ENCODE peak calls at places on chromosome 14, in seven cellular contexts. C is GM23248, R is MM.1S, G is HCT116, V is stomach, Y is Caco-2, S is heart right ventricle. H is an unnamed sample.

GRCh38 chr14:59483360-59483759 is 848 bp downstream of the L3HYPDH start:
- DNase-seq in R (no peak), C (peak; percentile 77), V (no peak), S (no peak), G (peak; percentile 2), Y (no peak), H (no peak)

GRCh38 chr14:22849212-22849819 is 12.9 kb downstream of the MMP14 start:
- DNase-seq in R (no peak), G (no peak), C (peak; percentile 83), V (peak; percentile 38), S (peak; percentile 68), Y (no peak), H (peak; percentile 17)

GRCh38 chr14:48563465-48563864 is 888.1 kb upstream of the MDGA2 start:
- DNase-seq in Y (no peak), V (no peak), S (no peak), G (peak; percentile 78), C (no peak), R (no peak), H (no peak)

GRCh38 chr14:104750658-104751057 is 2.3 kb upstream of the SIVA1 start:
- DNase-seq in C (no peak), S (no peak), R (no peak), Y (no peak), V (no peak), G (no peak), H (no peak)

GRCh38 chr14:22908601-22909000 is 10.3 kb downstream of the RBM23 start:
- DNase-seq in R (no peak), S (no peak), V (no peak), Y (no peak), C (peak; percentile 55), G (no peak), H (no peak)

GRCh38 chr14:103205541-103205906 is 82.3 kb downstream of the TNFAIP2 start:
- DNase-seq in S (no peak), G (no peak), R (no peak), C (peak; percentile 34), V (no peak), Y (no peak), H (peak; percentile 25)

GRCh38 chr14:69643430-69644200 is 32.2 kb downstream of the SUSD6 start:
- DNase-seq in S (no peak), C (peak; percentile 54), Y (no peak), R (no peak), V (peak; percentile 90), G (peak; percentile 75), H (peak; percentile 81)

GRCh38 chr14:69695664-69696527 is 71.0 kb upstream of the SRSF5 start:
- DNase-seq in R (no peak), C (peak; percentile 38), S (no peak), Y (no peak), V (peak; percentile 52), G (no peak), H (peak; percentile 76)

GRCh38 chr14:25180221-25180620 is 130.3 kb upstream of the STXBP6 start:
- DNase-seq in G (no peak), V (no peak), C (no peak), Y (no peak), S (no peak), R (no peak), H (no peak)

GRCh38 chr14:69612759-69613145 is 1.4 kb downstream of the SUSD6 start:
- DNase-seq in C (peak; percentile 46), S (no peak), G (peak; percentile 7), R (no peak), V (no peak), Y (no peak), H (no peak)

GRCh38 chr14:85536835-85537195 is 6.9 kb downstream of the FLRT2 start:
- DNase-seq in S (no peak), C (peak; percentile 55), V (no peak), G (no peak), R (no peak), Y (no peak), H (no peak)

GRCh38 chr14:101929096-101929495 is 35.3 kb upstream of the DYNC1H1 start:
- DNase-seq in G (no peak), Y (no peak), V (no peak), C (no peak), S (no peak), R (no peak), H (no peak)

GRCh38 chr14:98290596-98290995 is 981.4 kb downstream of the BCL11B start:
- DNase-seq in C (peak; percentile 0), S (no peak), G (no peak), Y (no peak), R (no peak), V (no peak), H (no peak)

GRCh38 chr14:87615822-87616679 is 376.9 kb downstream of the GALC start:
- DNase-seq in G (peak; percentile 0), C (peak; percentile 52), Y (peak; percentile 62), S (peak; percentile 15), V (peak; percentile 70), R (peak; percentile 70), H (peak; percentile 55)

GRCh38 chr14:68792022-68792829 is 641 bp downstream of the ZFP36L1 start:
- DNase-seq in R (peak; percentile 36), Y (no peak), G (no peak), V (peak; percentile 29), C (peak; percentile 49), S (no peak), H (peak; percentile 29)

GRCh38 chr14:69879175-69880047 is at the start of gene SMOC1:
- DNase-seq in R (peak; percentile 80), V (peak; percentile 76), C (peak; percentile 48), G (no peak), S (peak; percentile 45), Y (no peak), H (peak; percentile 71)

GRCh38 chr14:59254911-59255545 is 66.6 kb downstream of the DAAM1 start:
- DNase-seq in S (no peak), V (no peak), C (peak; percentile 71), G (no peak), Y (no peak), R (no peak), H (peak; percentile 28)

GRCh38 chr14:68785817-68786490 is 6.9 kb downstream of the ZFP36L1 start:
- DNase-seq in Y (peak; percentile 53), V (peak; percentile 33), G (no peak), S (no peak), C (peak; percentile 76), R (no peak), H (no peak)

GRCh38 chr14:101503431-101504095 is 57.7 kb upstream of the DIO3 start:
- DNase-seq in C (no peak), Y (peak; percentile 14), R (no peak), G (no peak), V (peak; percentile 22), S (no peak), H (no peak)

GRCh38 chr14:56159066-56159465 is 40.9 kb downstream of the PELI2 start:
- DNase-seq in V (no peak), R (no peak), Y (no peak), S (no peak), G (no peak), C (no peak), H (no peak)

GRCh38 chr14:103879570-103880333 is 32.4 kb upstream of the PPP1R13B start:
- DNase-seq in Y (peak; percentile 88), G (no peak), V (peak; percentile 91), S (peak; percentile 59), C (peak; percentile 66), R (no peak), H (peak; percentile 78)

GRCh38 chr14:36656769-36657408 is 4.8 kb upstream of the PAX9 start:
- DNase-seq in C (peak; percentile 7), R (no peak), S (no peak), V (no peak), Y (no peak), G (no peak), H (no peak)
- H3K36me3 ChIP-seq in C (no peaks in the 10 kb centered on the region), R (no peaks in the 10 kb centered on the region), S (no peaks in the 10 kb centered on the region), V (no peaks in the 10 kb centered on the region), Y (no peaks in the 10 kb centered on the region), G (no peaks in the 10 kb centered on the region), H (no peaks in the 10 kb centered on the region)

DNA sequence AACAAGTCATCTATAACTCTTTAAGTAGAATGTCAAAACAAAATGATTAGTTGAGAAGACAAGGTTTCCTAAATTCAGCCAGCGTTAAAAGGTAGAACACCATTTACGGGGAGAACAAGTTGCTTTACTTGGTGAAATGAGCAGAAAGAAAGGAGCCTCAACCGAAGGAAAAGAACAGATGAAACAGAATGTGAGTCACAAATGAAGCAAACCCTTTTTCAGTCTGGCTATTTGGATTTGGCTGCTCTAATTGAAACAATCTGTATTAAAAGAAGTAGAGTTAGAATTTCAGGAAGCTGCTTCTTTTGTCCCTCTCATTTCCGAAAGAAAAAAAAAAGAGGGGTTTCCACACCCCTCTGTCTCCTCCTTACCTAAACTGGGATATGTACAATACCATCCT is 34.6 kb downstream of the CEP128 start:
- DNase-seq in Y (no peak), G (no peak), S (no peak), C (peak; percentile 66), R (no peak), V (no peak), H (no peak)
- H3K36me3 ChIP-seq in Y (no peaks in the 10 kb centered on the region), G (no peaks in the 10 kb centered on the region), S (no peaks in the 10 kb centered on the region), C (no peaks in the 10 kb centered on the region), R (no peaks in the 10 kb centered on the region), V (peaks cover 21% of the 10 kb centered on the region), H (no peaks in the 10 kb centered on the region)

GRCh38 chr14:100130471-100130870 is 29.0 kb downstream of the DEGS2 start:
- DNase-seq in R (no peak), C (no peak), Y (no peak), G (no peak), V (no peak), S (no peak), H (no peak)
- H3K36me3 ChIP-seq in R (no peaks in the 10 kb centered on the region), C (no peaks in the 10 kb centered on the region), Y (no peaks in the 10 kb centered on the region), G (no peaks in the 10 kb centered on the region), V (peaks cover 85% of the 10 kb centered on the region), S (peaks cover 45% of the 10 kb centered on the region), H (no peaks in the 10 kb centered on the region)

GRCh38 chr14:24159777-24160498 is 1.1 kb upstream of the IRF9 start:
- DNase-seq in C (no peak), R (no peak), S (no peak), G (no peak), V (no peak), Y (no peak), H (no peak)
- H3K36me3 ChIP-seq in C (peaks cover 36% of the 10 kb centered on the region), R (no peaks in the 10 kb centered on the region), S (peaks cover 77% of the 10 kb centered on the region), G (peaks cover 27% of the 10 kb centered on the region), V (peaks cover 73% of the 10 kb centered on the region), Y (peaks cover 2% of the 10 kb centered on the region), H (peaks cover 49% of the 10 kb centered on the region)

GRCh38 chr14:21088687-21089086 is 9.8 kb downstream of the ZNF219 start:
- DNase-seq in R (no peak), Y (no peak), C (no peak), S (no peak), G (no peak), V (no peak), H (no peak)
- H3K36me3 ChIP-seq in R (no peaks in the 10 kb centered on the region), Y (peaks cover 4% of the 10 kb centered on the region), C (peaks cover 15% of the 10 kb centered on the region), S (peaks cover 94% of the 10 kb centered on the region), G (no peaks in the 10 kb centered on the region), V (peaks cover 82% of the 10 kb centered on the region), H (peaks cover 19% of the 10 kb centered on the region)

GRCh38 chr14:73188501-73188903 is 48.8 kb upstream of the PAPLN start:
- DNase-seq in G (no peak), S (no peak), C (peak; percentile 69), R (no peak), V (no peak), Y (no peak), H (no peak)
- H3K36me3 ChIP-seq in G (peaks cover 10% of the 10 kb centered on the region), S (peaks cover 65% of the 10 kb centered on the region), C (peaks cover 29% of the 10 kb centered on the region), R (no peaks in the 10 kb centered on the region), V (peaks cover 80% of the 10 kb centered on the region), Y (peaks cover 1% of the 10 kb centered on the region), H (peaks cover 18% of the 10 kb centered on the region)

H was measured in thyroid gland.